ENCODE peak calls at places on chromosome 1, in seven cellular contexts. E, M, G, X, T, J and Y are unnamed samples.
A peak's percentile ranks its signal among the peaks of the same experiment; 100 is the strongest.

GRCh38 chr1:19185976-19186375 is 24.1 kb downstream of the UBR4 start:
- DNase-seq in E (no peak), M (no peak), G (no peak), X (no peak), T (no peak), J (no peak), Y (no peak)

GRCh38 chr1:86650065-86650464 is 54.3 kb upstream of the SH3GLB1 start:
- DNase-seq in E (no peak), M (no peak), G (no peak), X (no peak), T (no peak), J (no peak), Y (no peak)

GRCh38 chr1:67889940-67890567 is 56.8 kb upstream of the GNG12 start:
- DNase-seq in E (no peak), M (no peak), G (peak; percentile 7), X (no peak), T (peak; percentile 93), J (no peak), Y (no peak)

GRCh38 chr1:227454686-227455085 is 108.7 kb upstream of the ZNF678 start:
- DNase-seq in E (no peak), M (no peak), G (no peak), X (no peak), T (no peak), J (no peak), Y (no peak)

GRCh38 chr1:35029756-35030155 is 2.0 kb downstream of the ZMYM6 start:
- DNase-seq in E (no peak), M (no peak), G (no peak), X (no peak), T (no peak), J (no peak), Y (no peak)

GRCh38 chr1:58896211-58897183 is 112.7 kb upstream of the JUN start:
- DNase-seq in E (no peak), M (peak; percentile 89), G (peak; percentile 60), X (no peak), T (no peak), J (no peak), Y (no peak)

GRCh38 chr1:159197767-159198557 is 6.7 kb upstream of the ACKR1 start:
- DNase-seq in E (peak; percentile 73), M (peak; percentile 73), G (peak; percentile 69), X (peak; percentile 84), T (peak; percentile 72), J (no peak), Y (no peak)

GRCh38 chr1:39954261-39954869 is 580 bp upstream of the MFSD2A start:
- DNase-seq in E (no peak), M (peak; percentile 28), G (no peak), X (no peak), T (no peak), J (no peak), Y (no peak)

GRCh38 chr1:172914517-172915144 is 136.1 kb downstream of the TNFSF18 start:
- DNase-seq in E (no peak), M (no peak), G (no peak), X (no peak), T (peak; percentile 92), J (no peak), Y (no peak)

GRCh38 chr1:226406401-226406881 is 1.5 kb downstream of the PARP1 start:
- DNase-seq in E (no peak), M (no peak), G (no peak), X (no peak), T (peak; percentile 41), J (no peak), Y (no peak)

GRCh38 chr1:61270761-61271411 is 188.5 kb downstream of the NFIA start:
- DNase-seq in E (no peak), M (no peak), G (no peak), X (no peak), T (peak; percentile 71), J (no peak), Y (no peak)

GRCh38 chr1:201461783-201462441 is 7.1 kb downstream of the PHLDA3 start:
- DNase-seq in E (no peak), M (peak; percentile 67), G (peak; percentile 68), X (no peak), T (peak; percentile 99), J (no peak), Y (no peak)

GRCh38 chr1:2979191-2980072 is 41.8 kb upstream of the ACTRT2 start:
- DNase-seq in E (no peak), M (no peak), G (no peak), X (no peak), T (no peak), J (no peak), Y (no peak)

GRCh38 chr1:15945832-15946448 is 30.0 kb downstream of the ZBTB17 start:
- DNase-seq in E (no peak), M (no peak), G (no peak), X (no peak), T (no peak), J (no peak), Y (no peak)

GRCh38 chr1:186609183-186609582 is 71.0 kb downstream of the PTGS2 start:
- DNase-seq in E (no peak), M (no peak), G (no peak), X (no peak), T (no peak), J (no peak), Y (no peak)

GRCh38 chr1:41498391-41498790 is 13.9 kb upstream of the EDN2 start:
- DNase-seq in E (no peak), M (no peak), G (no peak), X (no peak), T (no peak), J (no peak), Y (no peak)

GRCh38 chr1:24894002-24894401 is 36.1 kb downstream of the RUNX3 start:
- DNase-seq in E (no peak), M (no peak), G (no peak), X (no peak), T (no peak), J (no peak), Y (peak; percentile 7)

GRCh38 chr1:225447649-225448048 is 19.8 kb upstream of the LBR start:
- DNase-seq in E (peak; percentile 1), M (no peak), G (no peak), X (no peak), T (peak; percentile 42), J (no peak), Y (no peak)

GRCh38 chr1:162627662-162628296 is 4.5 kb upstream of the DDR2 start:
- DNase-seq in E (peak; percentile 9), M (no peak), G (no peak), X (peak; percentile 36), T (peak; percentile 53), J (no peak), Y (no peak)

GRCh38 chr1:23544444-23545389 is 13.7 kb upstream of the E2F2 start:
- DNase-seq in E (peak; percentile 76), M (peak; percentile 87), G (peak; percentile 79), X (peak; percentile 88), T (peak; percentile 83), J (no peak), Y (peak; percentile 76)

DNA sequence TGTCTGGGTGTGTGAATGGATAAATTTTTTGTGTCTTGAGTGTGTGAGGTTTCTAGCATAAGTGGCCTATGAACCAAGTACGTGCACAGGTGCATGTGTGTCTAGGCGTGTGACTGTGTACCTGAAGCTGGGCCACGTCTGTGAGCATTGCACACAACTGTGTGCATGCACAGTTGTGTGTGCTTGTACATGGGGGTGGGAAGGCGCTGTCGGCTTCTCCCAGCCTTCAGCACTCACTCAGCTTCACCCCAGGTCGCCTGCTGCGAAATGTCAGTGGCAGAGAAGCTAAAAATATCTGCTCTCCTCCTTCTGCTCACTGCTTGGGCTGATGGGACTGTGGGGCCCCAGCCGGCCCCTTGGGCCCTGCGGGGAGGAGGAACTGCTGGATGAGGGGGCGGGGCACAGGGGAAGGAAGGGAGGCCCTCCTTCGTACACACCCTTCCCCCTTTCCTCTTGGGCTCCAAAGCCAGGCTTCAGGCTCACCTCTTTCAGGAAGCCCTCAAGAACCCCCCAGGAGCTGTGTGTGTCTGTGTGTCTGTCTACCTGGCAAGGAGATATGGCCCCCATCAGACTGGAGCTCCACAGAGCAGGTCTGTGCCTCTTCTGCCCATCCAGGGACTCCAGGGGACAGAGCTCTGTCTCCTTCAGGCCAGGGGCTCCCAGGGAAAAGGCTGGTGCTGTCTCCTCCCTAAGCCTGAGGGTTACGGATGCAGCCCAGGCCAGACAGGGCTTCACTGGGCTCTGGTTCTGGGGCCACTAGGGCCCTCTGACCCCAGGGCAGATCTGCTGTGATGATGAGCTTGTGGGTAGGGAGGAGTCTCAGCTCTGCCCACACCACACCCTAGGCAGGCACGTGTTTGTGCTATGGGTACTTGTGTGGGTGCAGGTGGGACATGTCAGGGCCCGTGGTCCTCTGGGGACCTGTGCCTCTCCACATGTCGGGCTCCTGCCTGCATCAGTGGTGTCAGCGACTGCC is 35.6 kb upstream of the WASF2 start:
- DNase-seq in E (peak; percentile 73), M (peak; percentile 72), G (peak; percentile 89), X (peak; percentile 96), T (peak; percentile 53), J (no peak), Y (peak; percentile 57)
- H3K27ac ChIP-seq in E (no peak overlapping the region), M (peak overlapping the region; percentile 13), G (peak overlapping the region; percentile 95), X (peak overlapping the region; percentile 94), T (peak overlapping the region; percentile 55), J (peak overlapping the region; percentile 96), Y (peak overlapping the region; percentile 75)

DNA sequence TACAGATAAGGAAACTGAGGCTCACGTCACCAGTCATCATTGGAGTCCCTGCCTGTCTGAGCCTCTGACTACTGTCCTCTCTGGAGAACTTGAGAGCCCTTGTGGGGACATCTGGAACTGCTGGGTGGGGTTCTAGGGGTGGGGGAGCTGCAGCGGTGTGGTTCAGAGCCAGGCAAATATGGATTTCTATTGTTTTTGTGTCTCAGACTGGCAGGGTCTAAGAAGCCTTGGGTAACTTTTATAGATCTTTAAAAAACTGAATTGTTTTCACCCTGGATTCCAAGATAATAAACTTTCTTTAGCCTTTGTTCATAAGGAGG is 46.9 kb downstream of the IER5 start:
- DNase-seq in E (peak; percentile 53), M (peak; percentile 66), G (peak; percentile 31), X (no peak), T (no peak), J (no peak), Y (no peak)
- TF ChIP-seq CTCF in E (peak; percentile 49), M (peak; percentile 32), G (peak; percentile 26), X (peak; percentile 20), T (peak; percentile 25), J (peak; percentile 44), Y (no peak)

DNA sequence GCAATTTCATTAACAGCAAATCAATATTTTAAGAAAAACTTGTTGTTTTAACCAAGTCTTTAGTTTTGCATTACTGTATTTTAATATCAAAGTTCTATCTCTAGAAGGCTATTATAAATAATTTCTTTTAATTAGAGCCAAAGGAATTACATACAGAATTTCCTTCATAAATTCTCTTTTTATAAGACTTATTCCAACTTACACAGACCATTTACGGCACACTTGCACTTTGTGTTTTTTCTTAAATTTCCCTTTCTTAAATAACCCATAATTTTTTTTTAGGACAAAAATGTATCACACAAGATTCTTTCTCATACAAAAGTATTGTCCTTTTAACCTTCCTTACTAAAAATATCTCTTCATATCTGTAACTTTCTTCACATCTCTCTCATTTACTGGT is 458.5 kb upstream of the CHRM3 start:
- DNase-seq in E (no peak), M (no peak), G (no peak), X (no peak), T (no peak), J (no peak), Y (no peak)
- H3K9me3 ChIP-seq in E (no peaks in the 10 kb centered on the region), M (no peaks in the 10 kb centered on the region), G (no peaks in the 10 kb centered on the region), X (no peaks in the 10 kb centered on the region), T (peaks cover 16% of the 10 kb centered on the region), J (no peaks in the 10 kb centered on the region), Y (no peaks in the 10 kb centered on the region)

DNA sequence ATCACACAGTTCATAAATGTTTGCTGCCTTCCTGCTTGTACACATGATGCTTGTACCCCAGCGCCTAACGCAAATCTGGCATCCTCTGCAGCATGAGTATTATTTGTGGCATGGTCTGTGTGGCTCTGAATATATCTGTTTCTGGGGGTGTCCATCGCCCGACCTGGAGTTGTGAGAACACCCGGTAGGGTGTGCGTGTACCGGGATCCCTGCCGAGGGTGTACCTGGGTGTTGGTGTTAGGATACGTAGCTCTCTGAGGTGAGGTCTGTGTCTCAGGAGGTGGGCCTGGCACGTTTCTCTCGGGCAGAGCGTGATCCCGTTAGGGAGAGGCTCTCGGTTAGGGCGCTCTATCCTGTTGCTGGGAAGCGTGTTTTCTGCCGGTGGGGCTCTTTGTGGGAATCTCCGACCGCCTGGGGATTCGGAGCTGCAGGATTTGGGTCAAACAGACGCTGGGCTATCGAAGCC is 10.4 kb upstream of the CDC20 start:
- DNase-seq in E (no peak), M (no peak), G (no peak), X (no peak), T (no peak), J (no peak), Y (no peak)
- H3K27ac ChIP-seq in E (no peak overlapping the region), M (peak overlapping the region; percentile 94), G (peak overlapping the region; percentile 96), X (peak overlapping the region; percentile 97), T (no peak overlapping the region), J (peak overlapping the region; percentile 95), Y (peak overlapping the region; percentile 55)